ENCODE peak calls at places on chromosome 11, in eight cellular contexts. H is Panc1, Y is HepG2, B is HCT116, K is GM12878, O is GM23338, A is upper lobe of left lung, X is K562. N is an unnamed sample.
A peak's percentile ranks its signal among the peaks of the same experiment; 100 is the strongest.

GRCh38 chr11:45089845-45090499 is 56.5 kb upstream of the PRDM11 start:
- ATAC-seq in H (peak; percentile 53), Y (peak; percentile 42), B (peak; percentile 77), K (no peak), O (peak; percentile 16), A (no peak), X (peak; percentile 28), N (no peak)

GRCh38 chr11:103476874-103477273 is 367.6 kb downstream of the DYNC2H1 start:
- ATAC-seq in H (no peak), Y (no peak), B (no peak), K (no peak), O (no peak), A (no peak), X (no peak), N (no peak)

GRCh38 chr11:25453471-25453870 is 878.5 kb upstream of the ANO3 start:
- ATAC-seq in H (no peak), Y (no peak), B (no peak), K (no peak), O (no peak), A (no peak), X (no peak), N (no peak)

GRCh38 chr11:44601471-44602370 is 36.3 kb downstream of the CD82 start:
- ATAC-seq in H (no peak), Y (no peak), B (no peak), K (peak; percentile 59), O (no peak), A (no peak), X (no peak), N (no peak)

GRCh38 chr11:76249195-76249741 is 43.0 kb upstream of the WNT11 start:
- ATAC-seq in H (no peak), Y (no peak), B (no peak), K (no peak), O (no peak), A (no peak), X (no peak), N (no peak)

GRCh38 chr11:24068197-24068596 is 428.7 kb upstream of the LUZP2 start:
- ATAC-seq in H (no peak), Y (no peak), B (no peak), K (no peak), O (no peak), A (no peak), X (no peak), N (no peak)

GRCh38 chr11:68684385-68685356 is at the start of gene GAL:
- ATAC-seq in H (peak; percentile 82), Y (no peak), B (peak; percentile 88), K (no peak), O (peak; percentile 69), A (no peak), X (peak; percentile 91), N (no peak)

GRCh38 chr11:119460582-119460981 is 37.6 kb upstream of the THY1 start:
- ATAC-seq in H (peak; percentile 35), Y (no peak), B (no peak), K (no peak), O (no peak), A (peak; percentile 37), X (peak; percentile 20), N (peak; percentile 31)

GRCh38 chr11:10669258-10670033 is 24.1 kb downstream of the IRAG1 start:
- ATAC-seq in H (peak; percentile 79), Y (no peak), B (peak; percentile 59), K (no peak), O (no peak), A (no peak), X (no peak), N (peak; percentile 30)

GRCh38 chr11:130136107-130136506 is 23.5 kb upstream of the ST14 start:
- ATAC-seq in H (no peak), Y (no peak), B (no peak), K (no peak), O (no peak), A (no peak), X (no peak), N (no peak)

GRCh38 chr11:116446048-116446399 is 326.8 kb downstream of the BUD13 start:
- ATAC-seq in H (no peak), Y (no peak), B (no peak), K (no peak), O (no peak), A (no peak), X (no peak), N (no peak)

GRCh38 chr11:108121274-108122155 is at the start of gene ACAT1:
- ATAC-seq in H (peak; percentile 97), Y (peak; percentile 97), B (peak; percentile 94), K (peak; percentile 98), O (peak; percentile 98), A (peak; percentile 97), X (peak; percentile 96), N (peak; percentile 97)

GRCh38 chr11:73493838-73494598 is 103.9 kb downstream of the FAM168A start:
- ATAC-seq in H (peak; percentile 87), Y (peak; percentile 87), B (peak; percentile 98), K (no peak), O (peak; percentile 92), A (no peak), X (no peak), N (no peak)

GRCh38 chr11:65417221-65417701 is 5.3 kb upstream of the NEAT1 start:
- ATAC-seq in H (no peak), Y (peak; percentile 1), B (no peak), K (no peak), O (no peak), A (no peak), X (no peak), N (no peak)

GRCh38 chr11:65418681-65419459 is 3.7 kb upstream of the NEAT1 start:
- ATAC-seq in H (peak; percentile 51), Y (peak; percentile 52), B (peak; percentile 59), K (peak; percentile 57), O (peak; percentile 44), A (peak; percentile 82), X (peak; percentile 57), N (peak; percentile 58)

GRCh38 chr11:65417702-65418430 is 4.7 kb upstream of the NEAT1 start:
- ATAC-seq in H (no peak), Y (peak; percentile 0), B (no peak), K (peak; percentile 0), O (no peak), A (peak; percentile 0), X (no peak), N (peak; percentile 4)

GRCh38 chr11:65419460-65419772 is 3.2 kb upstream of the NEAT1 start:
- ATAC-seq in H (no peak), Y (no peak), B (no peak), K (no peak), O (no peak), A (no peak), X (no peak), N (no peak)

GRCh38 chr11:65418431-65418680 is 4.2 kb upstream of the NEAT1 start:
- ATAC-seq in H (no peak), Y (peak; percentile 3), B (no peak), K (peak; percentile 0), O (no peak), A (no peak), X (no peak), N (no peak)
- H3K4me3 ChIP-seq in H (no peak overlapping the region), Y (peak overlapping the region; percentile 62), B (peak overlapping the region; percentile 56), K (peak overlapping the region; percentile 79), O (peak overlapping the region; percentile 15), A (peak overlapping the region; percentile 66), X (peak overlapping the region; percentile 43), N (peak overlapping the region; percentile 81)

GRCh38 chr11:131979364-131979763 is 608.9 kb downstream of the NTM start:
- ATAC-seq in H (no peak), Y (no peak), B (no peak), K (no peak), O (no peak), A (no peak), X (no peak), N (no peak)
- TF ChIP-seq POLR2AphosphoS5 in H (no peak), Y (no peak), B (no peak), K (no peak), O (no peak), A (no peak), X (no peak), N (no peak)

DNA sequence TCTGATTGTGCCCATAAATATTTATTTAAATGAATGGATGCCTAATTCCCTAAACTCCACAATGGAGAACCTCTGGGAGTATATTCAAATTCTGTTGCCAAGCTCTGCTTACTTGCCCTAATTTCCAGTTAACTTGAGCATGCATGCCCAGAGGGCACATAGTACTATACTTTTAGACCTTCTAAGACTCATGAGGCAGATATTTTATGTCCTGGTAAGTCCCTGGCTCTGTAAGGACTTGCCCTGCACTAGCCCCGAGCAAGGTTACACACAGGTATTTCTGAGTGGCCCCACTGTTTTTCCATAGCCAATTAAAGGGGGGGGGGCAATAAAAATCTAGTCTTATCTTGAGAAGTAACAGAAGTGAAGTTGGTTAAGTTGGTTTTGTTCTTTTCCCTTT is 21.1 kb upstream of the CAPRIN1 start:
- ATAC-seq in H (no peak), Y (no peak), B (no peak), K (no peak), O (no peak), A (no peak), X (no peak), N (no peak)
- H3K4me1 ChIP-seq in H (no peaks in the 10 kb centered on the region), Y (peaks cover 20% of the 10 kb centered on the region), B (no peaks in the 10 kb centered on the region), K (no peaks in the 10 kb centered on the region), O (peaks cover 7% of the 10 kb centered on the region), A (no peaks in the 10 kb centered on the region), X (peaks cover 2% of the 10 kb centered on the region), N (no peaks in the 10 kb centered on the region)

GRCh38 chr11:36507824-36508489 is 2.1 kb downstream of the TRAF6 start:
- ATAC-seq in H (no peak), Y (no peak), B (no peak), K (no peak), O (no peak), A (no peak), X (no peak), N (peak; percentile 23)
- H3K4me3 ChIP-seq in H (peak overlapping the region; percentile 96), Y (peak overlapping the region; percentile 97), B (no peak overlapping the region), K (peak overlapping the region; percentile 86), O (no peak overlapping the region), A (peak overlapping the region; percentile 92), X (peak overlapping the region; percentile 92), N (no peak overlapping the region)

GRCh38 chr11:5807580-5807979 is 1.1 kb upstream of the OR52N2 start:
- ATAC-seq in H (no peak), Y (peak; percentile 84), B (no peak), K (no peak), O (peak; percentile 73), A (no peak), X (no peak), N (no peak)
- TF ChIP-seq POLR2AphosphoS5 in H (no peak), Y (no peak), B (no peak), K (no peak), O (no peak), A (no peak), X (no peak), N (no peak)

GRCh38 chr11:58579192-58580129 is 598 bp downstream of the ZFP91 start:
- ATAC-seq in H (peak; percentile 74), Y (peak; percentile 76), B (peak; percentile 57), K (peak; percentile 52), O (peak; percentile 51), A (peak; percentile 85), X (peak; percentile 72), N (peak; percentile 64)
- H3K4me1 ChIP-seq in H (peaks cover 42% of the 10 kb centered on the region), Y (peaks cover 59% of the 10 kb centered on the region), B (peaks cover 15% of the 10 kb centered on the region), K (peaks cover 12% of the 10 kb centered on the region), O (peaks cover 9% of the 10 kb centered on the region), A (peaks cover 55% of the 10 kb centered on the region), X (peaks cover 18% of the 10 kb centered on the region), N (peaks cover 19% of the 10 kb centered on the region)

DNA sequence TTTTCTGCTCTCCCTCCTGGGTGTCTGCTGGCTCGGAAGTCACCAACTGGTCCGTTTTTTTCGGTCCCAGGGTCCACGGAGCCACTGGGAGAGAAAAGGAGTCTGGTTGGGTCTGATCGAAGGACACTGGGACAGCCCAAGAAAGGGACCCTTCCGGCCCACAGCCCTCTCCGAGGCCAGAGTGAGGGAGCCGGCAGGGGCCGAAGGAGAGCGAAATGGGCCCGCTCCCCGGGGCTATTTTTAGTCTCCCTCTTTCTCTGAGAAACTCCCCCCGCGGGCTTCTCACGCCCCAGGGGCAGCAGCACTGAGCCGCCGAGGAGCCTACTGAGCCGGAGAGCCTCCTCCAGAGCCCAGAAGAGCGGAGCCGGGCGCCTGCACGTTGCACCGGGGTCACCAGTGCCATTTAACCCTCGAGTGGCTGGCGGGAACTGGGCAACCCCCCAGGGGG is 1.9 kb downstream of the ESAM start:
- ATAC-seq in H (no peak), Y (no peak), B (no peak), K (peak; percentile 19), O (peak; percentile 0), A (no peak), X (no peak), N (no peak)
- H3K4me3 ChIP-seq in H (no peak overlapping the region), Y (peak overlapping the region; percentile 34), B (no peak overlapping the region), K (peak overlapping the region; percentile 83), O (peak overlapping the region; percentile 74), A (peak overlapping the region; percentile 66), X (no peak overlapping the region), N (peak overlapping the region; percentile 58)